ENCODE peak calls at places on chromosomes 16 and 17, in ten cellular contexts. P is choroid plexus epithelial cell, V is AG04449, H is left lung, M is thoracic aorta, E is mammary epithelial cell, U is AG09309, B is nephron progenitor cell, A is B cell, X is heart right ventricle. K is an unnamed sample.

GRCh38 chr16:30562021-30562420 is 3.8 kb upstream of the ZNF764 start:
- DNase-seq in P (no peak), V (no peak), H (peak), M (no peak), E (no peak), U (no peak), B (no peak), A (no peak), X (no peak), K (no peak)

GRCh38 chr17:81701288-81702071 is 1.7 kb upstream of the MRPL12 start:
- DNase-seq in P (no peak), V (no peak), H (no peak), M (no peak), E (no peak), U (no peak), B (no peak), A (no peak), X (no peak), K (no peak)

GRCh38 chr17:70132505-70132904 is 36.8 kb upstream of the KCNJ2 start:
- DNase-seq in P (no peak), V (no peak), H (no peak), M (no peak), E (no peak), U (no peak), B (no peak), A (no peak), X (no peak), K (no peak)

GRCh38 chr16:12729448-12729847 is 74.2 kb downstream of the CPPED1 start:
- DNase-seq in P (peak), V (peak), H (no peak), M (no peak), E (peak), U (peak), B (no peak), A (no peak), X (no peak), K (no peak)

GRCh38 chr17:68705331-68706166 is 104.4 kb upstream of the FAM20A start:
- DNase-seq in P (peak), V (peak), H (no peak), M (no peak), E (peak), U (peak), B (no peak), A (no peak), X (no peak), K (no peak)

GRCh38 chr16:83826146-83826913 is 18.6 kb downstream of the HSBP1 start:
- DNase-seq in P (peak), V (no peak), H (peak), M (peak), E (peak), U (peak), B (peak), A (peak), X (peak), K (peak)

GRCh38 chr16:75248142-75248535 is 3.3 kb downstream of the BCAR1 start:
- DNase-seq in P (no peak), V (no peak), H (no peak), M (no peak), E (no peak), U (no peak), B (no peak), A (no peak), X (peak), K (no peak)

GRCh38 chr16:79013930-79014329 is 586.6 kb downstream of the MAF start:
- DNase-seq in P (no peak), V (no peak), H (no peak), M (no peak), E (no peak), U (no peak), B (no peak), A (no peak), X (no peak), K (no peak)

GRCh38 chr17:28112199-28112995 is 69.9 kb downstream of the NLK start:
- DNase-seq in P (peak), V (no peak), H (no peak), M (no peak), E (no peak), U (no peak), B (no peak), A (no peak), X (no peak), K (no peak)

GRCh38 chr16:84408314-84408690 is 40.0 kb downstream of the ATP2C2 start:
- DNase-seq in P (no peak), V (no peak), H (no peak), M (no peak), E (no peak), U (no peak), B (no peak), A (no peak), X (no peak), K (no peak)

GRCh38 chr17:47603830-47604229 is 45.9 kb upstream of the KPNB1 start:
- DNase-seq in P (peak), V (no peak), H (no peak), M (no peak), E (no peak), U (no peak), B (peak), A (no peak), X (no peak), K (no peak)

GRCh38 chr17:27846042-27846655 is 45.8 kb upstream of the NOS2 start:
- DNase-seq in P (no peak), V (no peak), H (no peak), M (no peak), E (no peak), U (no peak), B (no peak), A (no peak), X (no peak), K (no peak)

GRCh38 chr17:7023576-7024401 is 939 bp downstream of the BCL6B start:
- DNase-seq in P (peak), V (no peak), H (peak), M (no peak), E (peak), U (no peak), B (peak), A (peak), X (peak), K (no peak)

GRCh38 chr16:67773569-67774456 is 32.5 kb downstream of the RANBP10 start:
- DNase-seq in P (peak), V (no peak), H (peak), M (no peak), E (no peak), U (no peak), B (peak), A (no peak), X (peak), K (no peak)

GRCh38 chr17:67093348-67093747 is 49.0 kb downstream of the CACNG1 start:
- DNase-seq in P (peak), V (no peak), H (no peak), M (no peak), E (no peak), U (no peak), B (no peak), A (no peak), X (no peak), K (no peak)

GRCh38 chr16:67150058-67150832 is 553 bp downstream of the B3GNT9 start:
- DNase-seq in P (peak), V (no peak), H (no peak), M (no peak), E (no peak), U (no peak), B (peak), A (no peak), X (no peak), K (no peak)

GRCh38 chr17:81090361-81091133 is 55.6 kb downstream of the BAIAP2 start:
- DNase-seq in P (no peak), V (no peak), H (peak), M (no peak), E (no peak), U (no peak), B (peak), A (no peak), X (no peak), K (no peak)

GRCh38 chr16:88824256-88825077 is 12.7 kb upstream of the APRT start:
- DNase-seq in P (no peak), V (no peak), H (no peak), M (no peak), E (no peak), U (no peak), B (no peak), A (no peak), X (no peak), K (no peak)

GRCh38 chr17:46995841-46996571 is 17.0 kb upstream of the RPRML start:
- DNase-seq in P (peak), V (no peak), H (no peak), M (no peak), E (peak), U (peak), B (no peak), A (no peak), X (no peak), K (no peak)

GRCh38 chr17:42131232-42131631 is 8.6 kb downstream of the HSPB9 start:
- DNase-seq in P (no peak), V (no peak), H (no peak), M (no peak), E (no peak), U (no peak), B (no peak), A (no peak), X (no peak), K (no peak)

GRCh38 chr16:4500283-4500682 is 24.1 kb downstream of the HMOX2 start:
- DNase-seq in P (peak), V (no peak), H (no peak), M (no peak), E (peak), U (no peak), B (no peak), A (no peak), X (no peak), K (peak)

GRCh38 chr17:63399316-63399715 is 46.8 kb downstream of the CYB561 start:
- DNase-seq in P (peak), V (no peak), H (no peak), M (no peak), E (no peak), U (no peak), B (no peak), A (no peak), X (no peak), K (no peak)

GRCh38 chr17:10415161-10415560 is 6.6 kb downstream of the MYH8 start:
- DNase-seq in P (no peak), V (no peak), H (no peak), M (no peak), E (no peak), U (no peak), B (no peak), A (no peak), X (no peak), K (no peak)

GRCh38 chr16:49497466-49497865 is 123.9 kb downstream of the C16orf78 start:
- DNase-seq in P (no peak), V (no peak), H (no peak), M (no peak), E (no peak), U (no peak), B (no peak), A (no peak), X (no peak), K (no peak)

GRCh38 chr16:51125992-51126391 is 25.1 kb downstream of the SALL1 start:
- DNase-seq in P (no peak), V (no peak), H (no peak), M (no peak), E (no peak), U (no peak), B (no peak), A (no peak), X (no peak), K (no peak)

GRCh38 chr16:6857575-6857974 is 475.1 kb upstream of the RBFOX1 start:
- DNase-seq in P (no peak), V (no peak), H (no peak), M (no peak), E (no peak), U (no peak), B (no peak), A (no peak), X (no peak), K (no peak)

GRCh38 chr17:80665792-80666191 is 121.2 kb downstream of the RPTOR start:
- DNase-seq in P (no peak), V (no peak), H (no peak), M (no peak), E (no peak), U (no peak), B (no peak), A (no peak), X (no peak), K (no peak)

GRCh38 chr17:38605852-38606645 is at the start of gene SRCIN1:
- DNase-seq in P (no peak), V (no peak), H (peak), M (no peak), E (peak), U (no peak), B (peak), A (no peak), X (no peak), K (no peak)

GRCh38 chr17:1029196-1029911 is 32.4 kb downstream of the TIMM22 start:
- DNase-seq in P (peak), V (no peak), H (peak), M (peak), E (peak), U (peak), B (no peak), A (no peak), X (no peak), K (no peak)

GRCh38 chr17:38608648-38609047 is 2.9 kb upstream of the SRCIN1 start:
- DNase-seq in P (no peak), V (no peak), H (peak), M (no peak), E (peak), U (no peak), B (no peak), A (peak), X (no peak), K (no peak)

GRCh38 chr17:4509923-4510614 is 11.4 kb downstream of the SPNS2 start:
- DNase-seq in P (peak), V (no peak), H (peak), M (peak), E (no peak), U (no peak), B (no peak), A (no peak), X (peak), K (no peak)

GRCh38 chr17:4508207-4508606 is 9.5 kb downstream of the SPNS2 start:
- DNase-seq in P (no peak), V (no peak), H (no peak), M (no peak), E (no peak), U (no peak), B (no peak), A (no peak), X (no peak), K (no peak)

GRCh38 chr17:4507361-4508111 is 8.9 kb downstream of the SPNS2 start:
- DNase-seq in P (no peak), V (no peak), H (no peak), M (no peak), E (no peak), U (no peak), B (no peak), A (no peak), X (no peak), K (no peak)

GRCh38 chr17:4510615-4510941 is 11.9 kb downstream of the SPNS2 start:
- DNase-seq in P (no peak), V (no peak), H (no peak), M (no peak), E (no peak), U (no peak), B (no peak), A (no peak), X (no peak), K (no peak)

GRCh38 chr17:4509402-4509801 is 10.7 kb downstream of the SPNS2 start:
- DNase-seq in P (peak), V (no peak), H (no peak), M (no peak), E (no peak), U (no peak), B (no peak), A (no peak), X (no peak), K (no peak)
- TF ChIP-seq CTCF in P (peak), V (no peak), H (no peak), M (peak), E (no peak), U (no peak), B (no peak), A (no peak), X (no peak), K (no peak)

DNA sequence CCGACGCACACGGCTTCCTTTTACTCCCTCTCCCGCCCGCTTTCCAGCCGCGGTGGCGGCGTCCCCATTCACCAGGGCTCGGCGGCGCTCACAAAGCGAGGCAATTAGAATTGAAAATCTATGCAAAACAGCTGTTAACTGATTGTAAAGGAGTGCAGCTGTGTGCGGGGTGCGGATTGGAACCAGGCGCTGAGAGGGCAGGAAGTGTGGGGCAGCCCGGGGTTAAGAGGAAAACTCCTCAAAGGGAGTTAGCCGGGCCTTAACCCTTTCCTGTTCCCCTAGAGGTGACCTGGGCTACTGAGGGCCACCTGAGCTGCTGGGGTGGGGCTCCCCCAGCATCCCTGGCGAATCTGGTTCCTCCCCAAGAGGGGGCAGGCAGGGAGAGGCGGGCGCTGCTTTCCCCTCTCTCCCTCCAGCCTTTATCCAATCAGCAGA is 5.8 kb upstream of the GSE1 start:
- DNase-seq in P (no peak), V (no peak), H (no peak), M (no peak), E (no peak), U (no peak), B (peak), A (no peak), X (no peak), K (no peak)
- TF ChIP-seq CTCF in P (peak), V (no peak), H (no peak), M (no peak), E (no peak), U (no peak), B (peak), A (no peak), X (no peak), K (no peak)

DNA sequence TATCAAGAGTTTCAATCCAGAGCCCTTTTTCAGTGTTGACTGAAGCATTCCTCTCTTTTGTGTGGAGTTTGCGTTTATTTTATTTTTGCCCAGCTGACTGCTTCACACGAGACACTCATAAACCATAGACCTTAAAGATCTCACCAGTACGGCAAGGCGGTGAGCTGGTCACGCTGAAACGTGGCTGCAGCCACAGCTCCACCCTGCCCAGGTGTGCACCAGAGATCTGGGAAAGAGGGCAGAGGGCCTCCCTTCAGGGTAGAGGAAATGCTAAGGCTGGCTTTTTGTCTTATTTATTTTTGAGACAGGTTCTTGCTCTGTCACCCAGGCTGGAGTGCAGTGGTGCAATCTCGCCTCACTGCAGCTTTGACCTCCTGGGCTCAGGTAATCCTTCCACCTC is 112.2 kb downstream of the AATF start:
- DNase-seq in P (no peak), V (no peak), H (no peak), M (no peak), E (no peak), U (no peak), B (no peak), A (no peak), X (no peak), K (no peak)
- TF ChIP-seq CTCF in P (no peak), V (no peak), H (no peak), M (no peak), E (no peak), U (no peak), B (no peak), A (no peak), X (no peak), K (no peak)

GRCh38 chr17:78575899-78576298 is 1.3 kb downstream of the DNAH17 start:
- DNase-seq in P (no peak), V (no peak), H (no peak), M (no peak), E (no peak), U (no peak), B (no peak), A (no peak), X (no peak), K (no peak)

GRCh38 chr17:78575340-78575739 is 1.9 kb downstream of the DNAH17 start:
- DNase-seq in P (no peak), V (no peak), H (no peak), M (no peak), E (no peak), U (no peak), B (no peak), A (no peak), X (no peak), K (no peak)

GRCh38 chr17:78576389-78577112 is 645 bp downstream of the DNAH17 start:
- DNase-seq in P (no peak), V (no peak), H (no peak), M (no peak), E (no peak), U (no peak), B (no peak), A (no peak), X (peak), K (no peak)

GRCh38 chr17:78572277-78573205 is 4.7 kb downstream of the DNAH17 start:
- DNase-seq in P (no peak), V (no peak), H (no peak), M (no peak), E (no peak), U (no peak), B (peak), A (no peak), X (no peak), K (no peak)

GRCh38 chr17:78573955-78574354 is 3.2 kb downstream of the DNAH17 start:
- DNase-seq in P (no peak), V (no peak), H (no peak), M (no peak), E (no peak), U (no peak), B (no peak), A (no peak), X (no peak), K (no peak)
- TF ChIP-seq CTCF in P (peak), V (no peak), H (no peak), M (no peak), E (no peak), U (peak), B (no peak), A (no peak), X (no peak), K (no peak)

GRCh38 chr17:45144199-45145034 is 3.9 kb upstream of the HEXIM1 start:
- DNase-seq in P (no peak), V (no peak), H (peak), M (no peak), E (no peak), U (no peak), B (no peak), A (no peak), X (peak), K (no peak)
- TF ChIP-seq CTCF in P (no peak), V (no peak), H (no peak), M (no peak), E (no peak), U (no peak), B (no peak), A (no peak), X (no peak), K (no peak)

GRCh38 chr17:32444301-32445074 is at the start of gene PSMD11:
- DNase-seq in P (peak), V (peak), H (peak), M (peak), E (peak), U (peak), B (peak), A (peak), X (peak), K (peak)
- TF ChIP-seq CTCF in P (peak), V (peak), H (peak), M (peak), E (peak), U (peak), B (peak), A (peak), X (no peak), K (peak)

GRCh38 chr17:56653877-56654276 is 60.4 kb downstream of the NOG start:
- DNase-seq in P (peak), V (no peak), H (no peak), M (no peak), E (peak), U (no peak), B (peak), A (peak), X (no peak), K (no peak)
- TF ChIP-seq CTCF in P (peak), V (peak), H (peak), M (no peak), E (peak), U (peak), B (peak), A (peak), X (no peak), K (peak)

DNA sequence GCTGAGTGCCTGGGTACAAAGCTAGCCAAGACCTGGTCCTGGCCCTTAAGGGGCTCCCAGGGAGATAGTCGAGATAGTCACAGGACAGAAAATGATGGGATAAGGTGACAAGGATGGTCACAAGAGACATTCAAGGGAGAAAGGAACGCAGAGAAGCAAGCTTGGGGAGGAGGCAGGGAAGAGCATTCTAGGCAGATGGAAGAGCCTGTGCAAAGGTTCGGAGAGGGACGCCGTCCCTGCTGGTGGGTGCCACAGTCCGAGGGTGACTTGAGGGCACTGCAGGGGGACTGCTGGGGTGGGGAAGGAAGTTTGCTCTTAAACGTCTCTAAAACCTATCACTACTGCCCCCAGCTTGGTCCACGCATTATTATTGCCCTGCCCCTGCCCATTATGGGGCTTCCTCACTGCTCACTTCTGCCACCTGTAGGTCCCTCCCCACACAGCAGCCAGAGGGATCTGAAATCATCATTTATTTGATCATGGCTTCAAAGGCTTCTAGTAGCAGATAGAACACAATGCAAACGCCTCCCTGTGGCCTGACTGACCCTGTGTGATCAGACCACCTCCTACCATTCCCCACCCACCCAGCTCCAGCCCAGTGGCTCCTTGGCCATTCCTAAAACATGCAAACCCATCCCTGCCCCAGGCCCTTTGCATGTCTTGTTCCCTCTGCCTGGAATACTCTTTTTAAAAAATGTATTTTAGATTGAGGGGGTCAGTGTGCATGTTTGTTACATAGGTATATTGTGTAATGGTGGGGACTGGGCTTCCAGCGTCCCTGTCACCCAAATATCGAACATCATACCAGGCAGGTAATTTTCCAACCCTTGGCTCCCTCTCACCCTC is 60.3 kb downstream of the RMI2 start:
- DNase-seq in P (peak), V (no peak), H (no peak), M (no peak), E (no peak), U (no peak), B (peak), A (peak), X (no peak), K (no peak)
- TF ChIP-seq CTCF in P (peak), V (peak), H (peak), M (peak), E (peak), U (peak), B (peak), A (peak), X (peak), K (peak)

K was measured in AG04450.